ENCODE peak calls at places on chromosomes 12 and 14, in six cellular contexts. One of them, this sample, is unnamed.

GRCh38 chr14:22540811-22541360 is 48.1 kb downstream of the DAD1 start:
- DNase-seq in neural progenitor cell: no peak
- DNase-seq in MV-4-11: no peak
- DNase-seq in stimulated activated naive CD8-positive, alpha-beta T cell treated with anti-CD3 and anti-CD28 coated beads, Interleukin-15, Interleukin-2, amounts not matched to agents 100 U/mL and 50 U/mL, for 24 hours: no peak
- DNase-seq in Calu3: no peak
- DNase-seq in Kasumi-1: no peak
- DNase-seq in this sample: no peak

GRCh38 chr12:114305446-114305845 is 100.5 kb downstream of the TBX5 start:
- DNase-seq in neural progenitor cell: no peak
- DNase-seq in MV-4-11: no peak
- DNase-seq in stimulated activated naive CD8-positive, alpha-beta T cell treated with anti-CD3 and anti-CD28 coated beads, Interleukin-15, Interleukin-2, amounts not matched to agents 100 U/mL and 50 U/mL, for 24 hours: no peak
- DNase-seq in Calu3: no peak
- DNase-seq in Kasumi-1: no peak
- DNase-seq in this sample: no peak

GRCh38 chr14:91968280-91968679 is 20.8 kb upstream of the FBLN5 start:
- DNase-seq in neural progenitor cell: no peak
- DNase-seq in MV-4-11: no peak
- DNase-seq in stimulated activated naive CD8-positive, alpha-beta T cell treated with anti-CD3 and anti-CD28 coated beads, Interleukin-15, Interleukin-2, amounts not matched to agents 100 U/mL and 50 U/mL, for 24 hours: peak; percentile 35
- DNase-seq in Calu3: no peak
- DNase-seq in Kasumi-1: no peak
- DNase-seq in this sample: no peak

GRCh38 chr14:69629225-69630127 is 18.1 kb downstream of the SUSD6 start:
- DNase-seq in neural progenitor cell: peak; percentile 35
- DNase-seq in MV-4-11: peak; percentile 7
- DNase-seq in stimulated activated naive CD8-positive, alpha-beta T cell treated with anti-CD3 and anti-CD28 coated beads, Interleukin-15, Interleukin-2, amounts not matched to agents 100 U/mL and 50 U/mL, for 24 hours: no peak
- DNase-seq in Calu3: no peak
- DNase-seq in Kasumi-1: no peak
- DNase-seq in this sample: peak; percentile 44

GRCh38 chr14:75885829-75886228 is 96.0 kb downstream of the TGFB3 start:
- DNase-seq in neural progenitor cell: no peak
- DNase-seq in MV-4-11: no peak
- DNase-seq in stimulated activated naive CD8-positive, alpha-beta T cell treated with anti-CD3 and anti-CD28 coated beads, Interleukin-15, Interleukin-2, amounts not matched to agents 100 U/mL and 50 U/mL, for 24 hours: no peak
- DNase-seq in Calu3: no peak
- DNase-seq in Kasumi-1: no peak
- DNase-seq in this sample: no peak

GRCh38 chr12:132359551-132359950 is 30.2 kb upstream of the GALNT9 start:
- DNase-seq in neural progenitor cell: no peak
- DNase-seq in MV-4-11: no peak
- DNase-seq in stimulated activated naive CD8-positive, alpha-beta T cell treated with anti-CD3 and anti-CD28 coated beads, Interleukin-15, Interleukin-2, amounts not matched to agents 100 U/mL and 50 U/mL, for 24 hours: no peak
- DNase-seq in Calu3: no peak
- DNase-seq in Kasumi-1: no peak
- DNase-seq in this sample: no peak

GRCh38 chr14:90235179-90235976 is 21.0 kb upstream of the PSMC1 start:
- DNase-seq in neural progenitor cell: peak; percentile 77
- DNase-seq in MV-4-11: peak; percentile 62
- DNase-seq in stimulated activated naive CD8-positive, alpha-beta T cell treated with anti-CD3 and anti-CD28 coated beads, Interleukin-15, Interleukin-2, amounts not matched to agents 100 U/mL and 50 U/mL, for 24 hours: peak; percentile 76
- DNase-seq in Calu3: peak; percentile 80
- DNase-seq in Kasumi-1: peak; percentile 79
- DNase-seq in this sample: peak; percentile 81

GRCh38 chr12:2410490-2410889 is 357.7 kb downstream of the CACNA1C start:
- DNase-seq in neural progenitor cell: no peak
- DNase-seq in MV-4-11: no peak
- DNase-seq in stimulated activated naive CD8-positive, alpha-beta T cell treated with anti-CD3 and anti-CD28 coated beads, Interleukin-15, Interleukin-2, amounts not matched to agents 100 U/mL and 50 U/mL, for 24 hours: no peak
- DNase-seq in Calu3: no peak
- DNase-seq in Kasumi-1: no peak
- DNase-seq in this sample: no peak

GRCh38 chr12:116628989-116629388 is 69.8 kb downstream of the MAP1LC3B2 start:
- DNase-seq in neural progenitor cell: no peak
- DNase-seq in MV-4-11: no peak
- DNase-seq in stimulated activated naive CD8-positive, alpha-beta T cell treated with anti-CD3 and anti-CD28 coated beads, Interleukin-15, Interleukin-2, amounts not matched to agents 100 U/mL and 50 U/mL, for 24 hours: no peak
- DNase-seq in Calu3: no peak
- DNase-seq in Kasumi-1: peak; percentile 75
- DNase-seq in this sample: no peak

GRCh38 chr12:53221203-53222076 is 10.6 kb downstream of the RARG start:
- DNase-seq in neural progenitor cell: peak; percentile 94
- DNase-seq in MV-4-11: peak; percentile 39
- DNase-seq in stimulated activated naive CD8-positive, alpha-beta T cell treated with anti-CD3 and anti-CD28 coated beads, Interleukin-15, Interleukin-2, amounts not matched to agents 100 U/mL and 50 U/mL, for 24 hours: peak; percentile 70
- DNase-seq in Calu3: peak; percentile 74
- DNase-seq in Kasumi-1: peak; percentile 31
- DNase-seq in this sample: peak; percentile 78

GRCh38 chr12:114936148-114937099 is 252.4 kb upstream of the TBX3 start:
- DNase-seq in neural progenitor cell: no peak
- DNase-seq in MV-4-11: no peak
- DNase-seq in stimulated activated naive CD8-positive, alpha-beta T cell treated with anti-CD3 and anti-CD28 coated beads, Interleukin-15, Interleukin-2, amounts not matched to agents 100 U/mL and 50 U/mL, for 24 hours: no peak
- DNase-seq in Calu3: no peak
- DNase-seq in Kasumi-1: no peak
- DNase-seq in this sample: no peak

GRCh38 chr12:124498870-124499753 is 68.3 kb downstream of the NCOR2 start:
- DNase-seq in neural progenitor cell: no peak
- DNase-seq in MV-4-11: no peak
- DNase-seq in stimulated activated naive CD8-positive, alpha-beta T cell treated with anti-CD3 and anti-CD28 coated beads, Interleukin-15, Interleukin-2, amounts not matched to agents 100 U/mL and 50 U/mL, for 24 hours: no peak
- DNase-seq in Calu3: no peak
- DNase-seq in Kasumi-1: no peak
- DNase-seq in this sample: no peak

GRCh38 chr12:4041191-4041885 is 168.1 kb upstream of the PARP11 start:
- DNase-seq in neural progenitor cell: no peak
- DNase-seq in MV-4-11: no peak
- DNase-seq in stimulated activated naive CD8-positive, alpha-beta T cell treated with anti-CD3 and anti-CD28 coated beads, Interleukin-15, Interleukin-2, amounts not matched to agents 100 U/mL and 50 U/mL, for 24 hours: no peak
- DNase-seq in Calu3: no peak
- DNase-seq in Kasumi-1: no peak
- DNase-seq in this sample: no peak

GRCh38 chr12:71440393-71441349 is 1.1 kb downstream of the LGR5 start:
- DNase-seq in neural progenitor cell: peak; percentile 61
- DNase-seq in MV-4-11: peak; percentile 21
- DNase-seq in stimulated activated naive CD8-positive, alpha-beta T cell treated with anti-CD3 and anti-CD28 coated beads, Interleukin-15, Interleukin-2, amounts not matched to agents 100 U/mL and 50 U/mL, for 24 hours: peak; percentile 20
- DNase-seq in Calu3: peak; percentile 42
- DNase-seq in Kasumi-1: no peak
- DNase-seq in this sample: no peak

GRCh38 chr14:24077086-24077485 is 5.7 kb downstream of the CPNE6 start:
- DNase-seq in neural progenitor cell: no peak
- DNase-seq in MV-4-11: no peak
- DNase-seq in stimulated activated naive CD8-positive, alpha-beta T cell treated with anti-CD3 and anti-CD28 coated beads, Interleukin-15, Interleukin-2, amounts not matched to agents 100 U/mL and 50 U/mL, for 24 hours: no peak
- DNase-seq in Calu3: no peak
- DNase-seq in Kasumi-1: no peak
- DNase-seq in this sample: no peak

GRCh38 chr14:104724981-104725771 is 1.1 kb downstream of the ADSS1 start:
- DNase-seq in neural progenitor cell: peak; percentile 63
- DNase-seq in MV-4-11: no peak
- DNase-seq in stimulated activated naive CD8-positive, alpha-beta T cell treated with anti-CD3 and anti-CD28 coated beads, Interleukin-15, Interleukin-2, amounts not matched to agents 100 U/mL and 50 U/mL, for 24 hours: no peak
- DNase-seq in Calu3: peak; percentile 71
- DNase-seq in Kasumi-1: no peak
- DNase-seq in this sample: no peak

GRCh38 chr12:68189766-68190700 is 30.5 kb upstream of the IFNG start:
- DNase-seq in neural progenitor cell: no peak
- DNase-seq in MV-4-11: peak; percentile 50
- DNase-seq in stimulated activated naive CD8-positive, alpha-beta T cell treated with anti-CD3 and anti-CD28 coated beads, Interleukin-15, Interleukin-2, amounts not matched to agents 100 U/mL and 50 U/mL, for 24 hours: peak; percentile 30
- DNase-seq in Calu3: no peak
- DNase-seq in Kasumi-1: no peak
- DNase-seq in this sample: no peak

GRCh38 chr12:54038760-54039414 is 6.0 kb downstream of the HOXC5 start:
- DNase-seq in neural progenitor cell: peak; percentile 3
- DNase-seq in MV-4-11: no peak
- DNase-seq in stimulated activated naive CD8-positive, alpha-beta T cell treated with anti-CD3 and anti-CD28 coated beads, Interleukin-15, Interleukin-2, amounts not matched to agents 100 U/mL and 50 U/mL, for 24 hours: no peak
- DNase-seq in Calu3: no peak
- DNase-seq in Kasumi-1: no peak
- DNase-seq in this sample: no peak

GRCh38 chr14:50510157-50510556 is 22.2 kb downstream of the MAP4K5 start:
- DNase-seq in neural progenitor cell: no peak
- DNase-seq in MV-4-11: no peak
- DNase-seq in stimulated activated naive CD8-positive, alpha-beta T cell treated with anti-CD3 and anti-CD28 coated beads, Interleukin-15, Interleukin-2, amounts not matched to agents 100 U/mL and 50 U/mL, for 24 hours: no peak
- DNase-seq in Calu3: peak; percentile 9
- DNase-seq in Kasumi-1: no peak
- DNase-seq in this sample: no peak

GRCh38 chr12:30568453-30568852 is 127.2 kb downstream of the IPO8 start:
- DNase-seq in neural progenitor cell: no peak
- DNase-seq in MV-4-11: no peak
- DNase-seq in stimulated activated naive CD8-positive, alpha-beta T cell treated with anti-CD3 and anti-CD28 coated beads, Interleukin-15, Interleukin-2, amounts not matched to agents 100 U/mL and 50 U/mL, for 24 hours: no peak
- DNase-seq in Calu3: no peak
- DNase-seq in Kasumi-1: no peak
- DNase-seq in this sample: no peak

GRCh38 chr14:78399316-78399889 is 229.2 kb downstream of the NRXN3 start:
- DNase-seq in neural progenitor cell: peak; percentile 71
- DNase-seq in MV-4-11: no peak
- DNase-seq in stimulated activated naive CD8-positive, alpha-beta T cell treated with anti-CD3 and anti-CD28 coated beads, Interleukin-15, Interleukin-2, amounts not matched to agents 100 U/mL and 50 U/mL, for 24 hours: peak; percentile 8
- DNase-seq in Calu3: peak; percentile 31
- DNase-seq in Kasumi-1: peak; percentile 39
- DNase-seq in this sample: no peak

GRCh38 chr12:119369907-119370546 is 35.5 kb downstream of the CCDC60 start:
- DNase-seq in neural progenitor cell: no peak
- DNase-seq in MV-4-11: peak; percentile 33
- DNase-seq in stimulated activated naive CD8-positive, alpha-beta T cell treated with anti-CD3 and anti-CD28 coated beads, Interleukin-15, Interleukin-2, amounts not matched to agents 100 U/mL and 50 U/mL, for 24 hours: no peak
- DNase-seq in Calu3: no peak
- DNase-seq in Kasumi-1: no peak
- DNase-seq in this sample: no peak

GRCh38 chr12:64304571-64304970 is 82.5 kb upstream of the KICS2 start:
- DNase-seq in neural progenitor cell: no peak
- DNase-seq in MV-4-11: no peak
- DNase-seq in stimulated activated naive CD8-positive, alpha-beta T cell treated with anti-CD3 and anti-CD28 coated beads, Interleukin-15, Interleukin-2, amounts not matched to agents 100 U/mL and 50 U/mL, for 24 hours: no peak
- DNase-seq in Calu3: no peak
- DNase-seq in Kasumi-1: no peak
- DNase-seq in this sample: no peak

GRCh38 chr12:109730306-109731145 is 16.9 kb downstream of the FAM222A start:
- DNase-seq in neural progenitor cell: no peak
- DNase-seq in MV-4-11: no peak
- DNase-seq in stimulated activated naive CD8-positive, alpha-beta T cell treated with anti-CD3 and anti-CD28 coated beads, Interleukin-15, Interleukin-2, amounts not matched to agents 100 U/mL and 50 U/mL, for 24 hours: no peak
- DNase-seq in Calu3: no peak
- DNase-seq in Kasumi-1: no peak
- DNase-seq in this sample: no peak

GRCh38 chr12:55470088-55470830 is at the start of gene OR6C70:
- DNase-seq in neural progenitor cell: no peak
- DNase-seq in MV-4-11: no peak
- DNase-seq in stimulated activated naive CD8-positive, alpha-beta T cell treated with anti-CD3 and anti-CD28 coated beads, Interleukin-15, Interleukin-2, amounts not matched to agents 100 U/mL and 50 U/mL, for 24 hours: no peak
- DNase-seq in Calu3: no peak
- DNase-seq in Kasumi-1: no peak
- DNase-seq in this sample: no peak

GRCh38 chr12:119139448-119139847 is 39.3 kb upstream of the HSPB8 start:
- DNase-seq in neural progenitor cell: no peak
- DNase-seq in MV-4-11: no peak
- DNase-seq in stimulated activated naive CD8-positive, alpha-beta T cell treated with anti-CD3 and anti-CD28 coated beads, Interleukin-15, Interleukin-2, amounts not matched to agents 100 U/mL and 50 U/mL, for 24 hours: no peak
- DNase-seq in Calu3: no peak
- DNase-seq in Kasumi-1: no peak
- DNase-seq in this sample: no peak

GRCh38 chr12:109270494-109270893 is 38.6 kb downstream of the FOXN4 start:
- DNase-seq in neural progenitor cell: no peak
- DNase-seq in MV-4-11: no peak
- DNase-seq in stimulated activated naive CD8-positive, alpha-beta T cell treated with anti-CD3 and anti-CD28 coated beads, Interleukin-15, Interleukin-2, amounts not matched to agents 100 U/mL and 50 U/mL, for 24 hours: no peak
- DNase-seq in Calu3: no peak
- DNase-seq in Kasumi-1: no peak
- DNase-seq in this sample: no peak

GRCh38 chr12:50933459-50934124 is 18.8 kb upstream of the HIGD1C start:
- DNase-seq in neural progenitor cell: no peak
- DNase-seq in MV-4-11: peak; percentile 24
- DNase-seq in stimulated activated naive CD8-positive, alpha-beta T cell treated with anti-CD3 and anti-CD28 coated beads, Interleukin-15, Interleukin-2, amounts not matched to agents 100 U/mL and 50 U/mL, for 24 hours: no peak
- DNase-seq in Calu3: no peak
- DNase-seq in Kasumi-1: no peak
- DNase-seq in this sample: no peak

GRCh38 chr14:74922752-74923401 is at the start of gene RPS6KL1:
- DNase-seq in neural progenitor cell: peak; percentile 97
- DNase-seq in MV-4-11: peak; percentile 75
- DNase-seq in stimulated activated naive CD8-positive, alpha-beta T cell treated with anti-CD3 and anti-CD28 coated beads, Interleukin-15, Interleukin-2, amounts not matched to agents 100 U/mL and 50 U/mL, for 24 hours: peak; percentile 77
- DNase-seq in Calu3: peak; percentile 84
- DNase-seq in Kasumi-1: peak; percentile 73
- DNase-seq in this sample: peak; percentile 93

GRCh38 chr12:3755898-3756297 is 3.0 kb upstream of the CRACR2A start:
- DNase-seq in neural progenitor cell: no peak
- DNase-seq in MV-4-11: peak; percentile 45
- DNase-seq in stimulated activated naive CD8-positive, alpha-beta T cell treated with anti-CD3 and anti-CD28 coated beads, Interleukin-15, Interleukin-2, amounts not matched to agents 100 U/mL and 50 U/mL, for 24 hours: no peak
- DNase-seq in Calu3: no peak
- DNase-seq in Kasumi-1: no peak
- DNase-seq in this sample: no peak

GRCh38 chr14:71672596-71672995 is 259.6 kb upstream of the RGS6 start:
- DNase-seq in neural progenitor cell: no peak
- DNase-seq in MV-4-11: no peak
- DNase-seq in stimulated activated naive CD8-positive, alpha-beta T cell treated with anti-CD3 and anti-CD28 coated beads, Interleukin-15, Interleukin-2, amounts not matched to agents 100 U/mL and 50 U/mL, for 24 hours: no peak
- DNase-seq in Calu3: no peak
- DNase-seq in Kasumi-1: no peak
- DNase-seq in this sample: no peak

GRCh38 chr14:99603471-99603933 is 505 bp downstream of the CCDC85C start:
- DNase-seq in neural progenitor cell: peak; percentile 77
- DNase-seq in MV-4-11: no peak
- DNase-seq in stimulated activated naive CD8-positive, alpha-beta T cell treated with anti-CD3 and anti-CD28 coated beads, Interleukin-15, Interleukin-2, amounts not matched to agents 100 U/mL and 50 U/mL, for 24 hours: peak; percentile 47
- DNase-seq in Calu3: peak; percentile 52
- DNase-seq in Kasumi-1: no peak
- DNase-seq in this sample: no peak

GRCh38 chr12:117900561-117900960 is 68.2 kb downstream of the KSR2 start:
- DNase-seq in neural progenitor cell: no peak
- DNase-seq in MV-4-11: no peak
- DNase-seq in stimulated activated naive CD8-positive, alpha-beta T cell treated with anti-CD3 and anti-CD28 coated beads, Interleukin-15, Interleukin-2, amounts not matched to agents 100 U/mL and 50 U/mL, for 24 hours: no peak
- DNase-seq in Calu3: no peak
- DNase-seq in Kasumi-1: no peak
- DNase-seq in this sample: no peak

GRCh38 chr14:72692678-72693077 is 201.2 kb downstream of the DPF3 start:
- DNase-seq in neural progenitor cell: peak; percentile 69
- DNase-seq in MV-4-11: peak; percentile 24
- DNase-seq in stimulated activated naive CD8-positive, alpha-beta T cell treated with anti-CD3 and anti-CD28 coated beads, Interleukin-15, Interleukin-2, amounts not matched to agents 100 U/mL and 50 U/mL, for 24 hours: no peak
- DNase-seq in Calu3: peak; percentile 8
- DNase-seq in Kasumi-1: peak; percentile 44
- DNase-seq in this sample: no peak

GRCh38 chr14:23141706-23142467 is 22.8 kb upstream of the CEBPE start:
- DNase-seq in neural progenitor cell: no peak
- DNase-seq in MV-4-11: no peak
- DNase-seq in stimulated activated naive CD8-positive, alpha-beta T cell treated with anti-CD3 and anti-CD28 coated beads, Interleukin-15, Interleukin-2, amounts not matched to agents 100 U/mL and 50 U/mL, for 24 hours: no peak
- DNase-seq in Calu3: no peak
- DNase-seq in Kasumi-1: no peak
- DNase-seq in this sample: no peak

GRCh38 chr12:105261010-105261409 is 25.0 kb upstream of the APPL2 start:
- DNase-seq in neural progenitor cell: no peak
- DNase-seq in MV-4-11: no peak
- DNase-seq in stimulated activated naive CD8-positive, alpha-beta T cell treated with anti-CD3 and anti-CD28 coated beads, Interleukin-15, Interleukin-2, amounts not matched to agents 100 U/mL and 50 U/mL, for 24 hours: no peak
- DNase-seq in Calu3: no peak
- DNase-seq in Kasumi-1: no peak
- DNase-seq in this sample: no peak

GRCh38 chr12:26749781-26750180 is 83.2 kb downstream of the ITPR2 start:
- DNase-seq in neural progenitor cell: no peak
- DNase-seq in MV-4-11: no peak
- DNase-seq in stimulated activated naive CD8-positive, alpha-beta T cell treated with anti-CD3 and anti-CD28 coated beads, Interleukin-15, Interleukin-2, amounts not matched to agents 100 U/mL and 50 U/mL, for 24 hours: no peak
- DNase-seq in Calu3: no peak
- DNase-seq in Kasumi-1: no peak
- DNase-seq in this sample: peak; percentile 39

GRCh38 chr12:5078423-5078822 is 34.7 kb downstream of the KCNA5 start:
- DNase-seq in neural progenitor cell: no peak
- DNase-seq in MV-4-11: no peak
- DNase-seq in stimulated activated naive CD8-positive, alpha-beta T cell treated with anti-CD3 and anti-CD28 coated beads, Interleukin-15, Interleukin-2, amounts not matched to agents 100 U/mL and 50 U/mL, for 24 hours: no peak
- DNase-seq in Calu3: no peak
- DNase-seq in Kasumi-1: no peak
- DNase-seq in this sample: no peak